ENCODE peak calls at places on chromosome 3, in five cellular contexts. G, S, W, C and V are unnamed samples.

GRCh38 chr3:39138804-39139415 is 14.5 kb downstream of the CSRNP1 start:
- DNase-seq in W (no peak), G (no peak), S (no peak), C (no peak), V (no peak)

GRCh38 chr3:43036621-43037331 is 57.7 kb downstream of the GASK1A start:
- DNase-seq in W (no peak), S (no peak), G (no peak), C (no peak), V (no peak)

GRCh38 chr3:57953541-57953940 is 54.7 kb upstream of the FLNB start:
- DNase-seq in G (no peak), W (no peak), C (no peak), S (no peak), V (no peak)

GRCh38 chr3:71744738-71745137 is 8.9 kb upstream of the GPR27 start:
- DNase-seq in S (no peak), C (no peak), G (no peak), W (no peak), V (no peak)

GRCh38 chr3:63015614-63016016 is 140.4 kb upstream of the CADPS start:
- DNase-seq in G (no peak), C (no peak), W (no peak), S (no peak), V (no peak)

GRCh38 chr3:146125946-146126345 is 35.0 kb downstream of the PLOD2 start:
- DNase-seq in G (peak; percentile 43), C (peak; percentile 83), W (no peak), S (no peak), V (no peak)

GRCh38 chr3:148737104-148737525 is 39.4 kb downstream of the AGTR1 start:
- DNase-seq in C (no peak), G (no peak), S (no peak), W (no peak), V (no peak)

GRCh38 chr3:157130138-157130880 is 29.6 kb downstream of the CCNL1 start:
- DNase-seq in S (peak; percentile 80), C (no peak), G (peak; percentile 75), W (peak; percentile 48), V (peak; percentile 76)

GRCh38 chr3:106302451-106303221 is 433.8 kb upstream of the CBLB start:
- DNase-seq in W (no peak), S (peak; percentile 40), C (no peak), G (no peak), V (no peak)

GRCh38 chr3:149575213-149575961 is 82.4 kb downstream of the WWTR1 start:
- DNase-seq in W (no peak), G (peak; percentile 61), C (peak; percentile 85), S (no peak), V (no peak)

GRCh38 chr3:182910939-182911781 is 69.2 kb downstream of the DCUN1D1 start:
- DNase-seq in C (no peak), W (no peak), G (no peak), S (no peak), V (no peak)

GRCh38 chr3:945738-946137 is 147.1 kb upstream of the CNTN6 start:
- DNase-seq in S (no peak), G (no peak), W (no peak), C (no peak), V (no peak)

GRCh38 chr3:59726279-59726678 is 676.5 kb upstream of the CFAP20DC start:
- DNase-seq in S (peak; percentile 57), W (no peak), C (no peak), G (no peak), V (no peak)

GRCh38 chr3:188635258-188636038 is 481.5 kb downstream of the LPP start:
- DNase-seq in G (no peak), W (no peak), C (no peak), S (no peak), V (no peak)

GRCh38 chr3:169929830-169930519 is 18.6 kb downstream of the SAMD7 start:
- DNase-seq in C (no peak), W (no peak), S (no peak), G (no peak), V (no peak)